ENCODE peak calls at places on chromosomes 2 and 18, in seven cellular contexts. X is H9, O is IMR-90, J is neuronal stem cell, A is mesenchymal stem cell, Z is mesendoderm, C is trophoblast cell. I is an unnamed sample.

GRCh38 chr2:63831176-63831575 is 10.5 kb upstream of the UGP2 start:
- DNase-seq in J (no peak), O (no peak), A (no peak), Z (peak; percentile 53), X (no peak), C (no peak), I (no peak)

GRCh38 chr18:48926420-48926857 is 24.3 kb downstream of the SMAD7 start:
- DNase-seq in O (no peak), Z (no peak), X (no peak), J (no peak), C (no peak), A (no peak), I (no peak)

GRCh38 chr2:95347681-95348608 is 50.8 kb downstream of the KCNIP3 start:
- DNase-seq in A (no peak), C (no peak), X (peak; percentile 24), O (no peak), Z (no peak), J (no peak), I (peak; percentile 49)

GRCh38 chr2:176112375-176113302 is 3.9 kb upstream of the HOXD10 start:
- DNase-seq in O (no peak), C (no peak), X (peak; percentile 33), A (no peak), J (no peak), Z (no peak), I (no peak)

GRCh38 chr2:198273670-198274069 is 469.3 kb downstream of the PLCL1 start:
- DNase-seq in C (no peak), J (no peak), O (no peak), A (no peak), X (no peak), Z (no peak), I (no peak)

GRCh38 chr2:165953306-165953654 is 296 bp downstream of the TTC21B start:
- DNase-seq in X (no peak), C (peak; percentile 73), O (no peak), A (no peak), Z (no peak), J (no peak), I (no peak)

GRCh38 chr18:3323900-3324299 is 62.0 kb downstream of the MYL12B start:
- DNase-seq in J (no peak), X (no peak), A (no peak), Z (no peak), C (no peak), O (no peak), I (no peak)

GRCh38 chr2:191230174-191230573 is 15.0 kb upstream of the MYO1B start:
- DNase-seq in A (peak; percentile 92), C (no peak), J (no peak), X (no peak), O (peak; percentile 93), Z (no peak), I (no peak)

GRCh38 chr2:25125189-25125588 is 43.2 kb downstream of the POMC start:
- DNase-seq in A (no peak), Z (no peak), J (no peak), C (no peak), X (no peak), O (no peak), I (no peak)

GRCh38 chr2:46325178-46325928 is 28.1 kb downstream of the EPAS1 start:
- DNase-seq in O (peak; percentile 60), A (peak; percentile 76), J (no peak), X (no peak), C (peak; percentile 89), Z (no peak), I (no peak)

GRCh38 chr2:67313536-67313935 is 83.6 kb upstream of the ETAA1 start:
- DNase-seq in Z (no peak), C (peak; percentile 67), X (no peak), O (no peak), J (no peak), A (no peak), I (no peak)

GRCh38 chr2:74745766-74746165 is 88.2 kb upstream of the HK2 start:
- DNase-seq in C (no peak), O (no peak), A (no peak), J (no peak), Z (no peak), X (no peak), I (no peak)

GRCh38 chr2:176449852-176450251 is 180.6 kb downstream of the MTX2 start:
- DNase-seq in C (peak; percentile 46), X (peak; percentile 84), Z (peak; percentile 90), J (no peak), O (peak; percentile 12), A (no peak), I (peak; percentile 70)

GRCh38 chr2:88627856-88628568 is 748 bp upstream of the EIF2AK3 start:
- DNase-seq in A (peak; percentile 99), X (peak; percentile 92), O (peak; percentile 97), C (peak; percentile 99), Z (peak; percentile 98), J (no peak), I (peak; percentile 58)

GRCh38 chr2:209985879-209986278 is 16.6 kb upstream of the RPE start:
- DNase-seq in A (no peak), C (no peak), X (no peak), O (no peak), J (no peak), Z (peak; percentile 62), I (no peak)

GRCh38 chr2:74867841-74868658 is 34.1 kb downstream of the HK2 start:
- DNase-seq in C (no peak), X (no peak), A (peak; percentile 90), O (peak; percentile 88), Z (no peak), J (no peak), I (no peak)

GRCh38 chr2:229243880-229244560 is 27.1 kb downstream of the PID1 start:
- DNase-seq in J (no peak), A (no peak), C (no peak), X (no peak), Z (no peak), O (peak; percentile 22), I (no peak)

GRCh38 chr18:48948112-48949050 is 2.4 kb downstream of the SMAD7 start:
- DNase-seq in X (peak; percentile 37), O (peak; percentile 86), A (peak; percentile 87), C (peak; percentile 51), Z (peak; percentile 95), J (no peak), I (no peak)

DNA sequence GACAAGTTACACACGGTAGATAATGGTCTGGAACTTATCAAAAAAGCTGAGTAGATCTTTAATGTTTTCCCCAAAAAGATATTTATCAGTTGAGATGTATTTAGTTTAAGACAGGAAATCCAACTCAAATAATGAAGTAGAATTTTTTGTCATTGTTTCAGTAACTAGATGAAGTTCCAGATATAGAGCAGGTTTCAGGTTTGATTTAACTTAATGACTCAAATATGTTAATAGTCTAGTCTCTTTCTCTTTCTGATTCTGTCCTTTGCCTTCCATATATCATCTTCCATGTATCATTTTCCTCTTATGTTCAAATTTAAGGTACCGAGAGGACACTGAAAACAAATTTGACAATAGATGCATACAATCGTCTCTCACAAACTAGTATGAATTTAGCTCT is 23.6 kb upstream of the DOCK10 start:
- DNase-seq in Z (no peak), O (no peak), C (no peak), J (no peak), A (no peak), X (no peak), I (no peak)
- H3K23ac ChIP-seq in Z (no peak overlapping the region), O (no peak overlapping the region), C (no peak overlapping the region), J (no peak overlapping the region), A (no peak overlapping the region), X (no peak overlapping the region), I (no peak overlapping the region)

DNA sequence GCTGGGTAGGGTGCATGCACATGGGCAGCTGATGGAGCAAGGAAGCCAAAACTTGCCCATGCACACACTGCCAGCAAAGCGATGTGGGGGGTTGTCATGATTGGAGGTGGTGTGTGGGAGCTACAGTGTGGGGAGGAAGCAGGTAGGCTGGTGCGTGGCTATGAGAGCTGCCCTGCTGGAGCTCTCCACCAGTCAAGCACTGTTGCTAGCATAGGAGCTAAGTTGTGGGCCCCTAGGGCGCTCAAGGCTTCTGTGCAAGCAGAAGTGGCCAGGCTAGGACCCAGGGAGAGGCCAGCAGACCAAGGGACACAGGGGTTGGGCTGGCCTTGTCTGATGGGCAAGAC is 20.2 kb downstream of the EHBP1 start:
- DNase-seq in C (no peak), A (no peak), Z (no peak), X (no peak), J (no peak), O (no peak), I (no peak)
- H3K23ac ChIP-seq in C (no peak overlapping the region), A (no peak overlapping the region), Z (no peak overlapping the region), X (no peak overlapping the region), J (no peak overlapping the region), O (no peak overlapping the region), I (no peak overlapping the region)

DNA sequence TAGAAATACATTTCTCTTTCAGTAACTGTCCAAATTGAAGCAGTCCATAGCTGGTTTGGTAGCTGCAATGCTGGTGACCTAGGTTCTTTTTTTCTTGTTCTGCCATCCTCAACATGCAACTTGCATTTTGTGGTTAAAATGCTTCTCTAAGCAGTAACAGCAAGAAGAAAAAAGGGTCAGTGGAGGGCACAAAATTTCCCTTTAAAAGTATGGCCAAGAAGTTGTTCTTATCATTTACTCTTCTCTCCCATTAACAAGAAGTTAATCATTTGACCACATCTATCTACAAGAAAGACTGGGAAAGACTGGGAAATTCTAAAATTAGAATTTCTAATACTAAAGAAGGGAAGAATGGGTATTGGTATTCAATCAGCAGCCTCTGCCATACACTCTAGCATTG is 569.9 kb downstream of the CPS1 start:
- DNase-seq in Z (no peak), J (no peak), O (no peak), A (no peak), X (no peak), C (no peak), I (no peak)
- H3K23ac ChIP-seq in Z (no peak overlapping the region), J (no peak overlapping the region), O (no peak overlapping the region), A (no peak overlapping the region), X (no peak overlapping the region), C (no peak overlapping the region), I (no peak overlapping the region)

GRCh38 chr18:76461148-76461547 is 33.9 kb downstream of the ZNF516 start:
- DNase-seq in J (no peak), O (no peak), X (no peak), Z (no peak), C (no peak), A (no peak), I (no peak)

GRCh38 chr18:76460482-76460881 is 34.6 kb downstream of the ZNF516 start:
- DNase-seq in X (no peak), A (no peak), J (no peak), O (peak; percentile 34), Z (no peak), C (no peak), I (no peak)

GRCh38 chr18:76458522-76459311 is 36.3 kb downstream of the ZNF516 start:
- DNase-seq in X (no peak), O (no peak), Z (no peak), C (no peak), J (no peak), A (no peak), I (peak; percentile 27)

GRCh38 chr18:76459312-76459686 is 35.7 kb downstream of the ZNF516 start:
- DNase-seq in C (no peak), O (no peak), A (no peak), Z (no peak), X (no peak), J (no peak), I (peak; percentile 33)

DNA sequence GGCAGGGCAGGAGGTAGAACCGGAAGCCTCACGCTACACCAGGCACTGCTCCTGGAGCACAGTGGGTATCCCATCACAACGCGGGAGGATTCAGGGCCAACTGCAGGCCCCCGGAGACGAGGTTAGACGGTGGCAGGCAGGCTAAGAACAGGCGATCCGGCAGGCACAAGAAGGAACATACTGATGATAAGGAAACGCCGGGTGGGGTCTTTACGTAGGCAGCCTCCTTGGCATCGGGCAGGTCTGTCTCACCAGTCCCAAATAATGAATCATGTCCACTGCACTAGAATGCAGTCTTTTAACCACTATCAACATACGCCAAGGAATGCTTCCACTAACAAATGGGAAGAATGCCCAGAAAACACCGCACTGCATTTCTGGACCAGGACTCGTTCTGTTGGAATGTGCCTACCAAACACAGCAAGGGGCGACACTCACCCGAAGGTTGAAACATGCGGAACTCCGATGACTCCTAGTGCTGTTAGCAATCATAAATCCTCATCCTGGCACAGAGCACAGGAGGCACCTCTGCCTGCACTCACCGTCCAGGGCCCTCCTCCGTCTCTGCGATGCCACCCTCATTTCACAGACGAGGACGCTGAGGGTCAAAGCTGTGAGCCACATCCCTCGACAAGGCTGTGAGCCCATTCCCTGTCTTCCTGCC is 35.2 kb downstream of the ZNF516 start:
- DNase-seq in O (peak; percentile 100), X (peak; percentile 20), J (no peak), C (no peak), Z (peak; percentile 45), A (peak; percentile 88), I (no peak)
- H3K23ac ChIP-seq in O (peak overlapping the region; percentile 82), X (no peak overlapping the region), J (peak overlapping the region; percentile 47), C (no peak overlapping the region), Z (no peak overlapping the region), A (peak overlapping the region; percentile 1), I (no peak overlapping the region)